ENCODE peak calls at places on chromosomes 4 and X, in six cellular contexts. N is GM12865; E is stimulated activated CD8-positive, alpha-beta memory T cell treated with anti-CD3 and anti-CD28 coated beads, Interleukin-4, amount 100 ng/mL, for 24 hours; Y is AG10803; F is uterus; Q is astrocyte of the spinal cord. U is an unnamed sample.
A peak's percentile ranks its signal among the peaks of the same experiment; 100 is the strongest.

GRCh38 chr4:52051213-52051614 is at the start of gene SPATA18:
- DNase-seq in N (peak; percentile 9), E (no peak), Y (peak; percentile 55), F (peak; percentile 43), Q (peak; percentile 22), U (peak; percentile 32)

GRCh38 chrX:54043084-54043483 is 1.2 kb downstream of the PHF8 start:
- DNase-seq in N (peak; percentile 0), E (no peak), Y (no peak), F (no peak), Q (no peak), U (no peak)

GRCh38 chrX:144334577-144334976 is 450.7 kb downstream of the UBE2NL start:
- DNase-seq in N (no peak), E (no peak), Y (no peak), F (no peak), Q (no peak), U (no peak)

GRCh38 chrX:36961590-36961989 is 46.6 kb upstream of the FAM47C start:
- DNase-seq in N (no peak), E (no peak), Y (no peak), F (no peak), Q (no peak), U (no peak)

GRCh38 chrX:41921492-41922124 is 1.7 kb downstream of the CASK start:
- DNase-seq in N (peak; percentile 68), E (no peak), Y (peak; percentile 71), F (no peak), Q (peak; percentile 27), U (peak; percentile 0)

GRCh38 chrX:110163488-110163887 is 154.4 kb downstream of the AMMECR1 start:
- DNase-seq in N (no peak), E (no peak), Y (no peak), F (no peak), Q (no peak), U (no peak)

GRCh38 chr4:7166981-7167700 is 25.2 kb upstream of the SORCS2 start:
- DNase-seq in N (no peak), E (no peak), Y (no peak), F (peak; percentile 12), Q (no peak), U (no peak)

GRCh38 chr4:103499094-103499493 is 220.7 kb downstream of the TACR3 start:
- DNase-seq in N (no peak), E (no peak), Y (peak; percentile 48), F (no peak), Q (no peak), U (no peak)

GRCh38 chrX:150201841-150202240 is 161.3 kb upstream of the MAMLD1 start:
- DNase-seq in N (no peak), E (no peak), Y (no peak), F (no peak), Q (peak; percentile 18), U (no peak)

GRCh38 chr4:114136067-114136466 is 156.6 kb upstream of the ARSJ start:
- DNase-seq in N (no peak), E (no peak), Y (peak; percentile 24), F (no peak), Q (no peak), U (no peak)

GRCh38 chr4:89420507-89420906 is 112.9 kb upstream of the GPRIN3 start:
- DNase-seq in N (no peak), E (no peak), Y (peak; percentile 61), F (no peak), Q (peak; percentile 44), U (no peak)

GRCh38 chr4:184471872-184472539 is 2.3 kb downstream of the IRF2 start:
- DNase-seq in N (peak; percentile 85), E (no peak), Y (peak; percentile 24), F (no peak), Q (peak; percentile 42), U (peak; percentile 18)

GRCh38 chrX:133444196-133444595 is 28.9 kb upstream of the GPC4 start:
- DNase-seq in N (no peak), E (no peak), Y (no peak), F (no peak), Q (peak; percentile 8), U (no peak)

GRCh38 chrX:40108084-40108958 is 10.6 kb upstream of the BCOR start:
- DNase-seq in N (no peak), E (no peak), Y (peak; percentile 67), F (peak; percentile 62), Q (peak; percentile 62), U (peak; percentile 72)

GRCh38 chrX:1673337-1673736 is 58.5 kb downstream of the ASMT start:
- DNase-seq in N (peak; percentile 52), E (no peak), Y (peak; percentile 22), F (no peak), Q (no peak), U (no peak)